ENCODE peak calls at places on chromosomes 11 and 22, in eight cellular contexts. A is prostate gland, Q is choroid plexus epithelial cell, V is cardiac fibroblast, H is astrocyte of the spinal cord, J is SK-N-SH, O is AG10803, B is tibial nerve. C is an unnamed sample.

GRCh38 chr11:120547871-120548681 is 36.5 kb downstream of the GRIK4 start:
- DNase-seq in B (no peak), J (peak; percentile 90), H (peak; percentile 88), Q (peak; percentile 87), A (peak; percentile 62), O (peak; percentile 98), V (peak; percentile 94), C (peak; percentile 99)

GRCh38 chr11:1222491-1223345 is at the start of gene MUC5B:
- DNase-seq in A (no peak), O (no peak), Q (no peak), H (no peak), J (peak; percentile 47), V (peak; percentile 30), B (no peak), C (no peak)

GRCh38 chr11:15073361-15074205 is at the start of gene CALCB:
- DNase-seq in Q (no peak), B (no peak), A (no peak), J (peak; percentile 83), H (peak; percentile 5), O (peak; percentile 12), V (peak; percentile 16), C (peak; percentile 62)

GRCh38 chr11:119488256-119488995 is 65.5 kb upstream of the THY1 start:
- DNase-seq in V (no peak), Q (no peak), O (no peak), A (no peak), H (no peak), J (no peak), B (no peak), C (no peak)

GRCh38 chr11:78416285-78417174 is 1.1 kb downstream of the GAB2 start:
- DNase-seq in H (peak; percentile 87), B (peak; percentile 83), O (peak; percentile 85), V (peak; percentile 90), J (peak; percentile 83), A (peak; percentile 50), Q (peak; percentile 73), C (peak; percentile 92)

GRCh38 chr11:94129505-94130335 is 1.1 kb downstream of the PANX1 start:
- DNase-seq in O (peak; percentile 35), H (peak; percentile 37), A (peak; percentile 21), Q (no peak), V (no peak), J (no peak), B (peak; percentile 48), C (no peak)

GRCh38 chr11:120129570-120129969 is 8.3 kb downstream of the TRIM29 start:
- DNase-seq in Q (no peak), H (no peak), V (no peak), O (no peak), J (no peak), B (no peak), A (no peak), C (no peak)

GRCh38 chr11:111585371-111585770 is 16.9 kb upstream of the SIK2 start:
- DNase-seq in Q (peak; percentile 76), V (peak; percentile 70), H (peak; percentile 75), A (no peak), B (no peak), J (no peak), O (peak; percentile 72), C (peak; percentile 84)

GRCh38 chr22:39877079-39877682 is 16.4 kb downstream of the ENTHD1 start:
- DNase-seq in B (no peak), O (no peak), H (no peak), V (no peak), A (no peak), Q (no peak), J (no peak), C (no peak)

GRCh38 chr11:116927163-116927772 is 89.8 kb upstream of the APOA1 start:
- DNase-seq in O (no peak), H (no peak), B (no peak), A (no peak), J (peak; percentile 18), Q (peak; percentile 11), V (no peak), C (no peak)

GRCh38 chr11:125570952-125571351 is 1.7 kb downstream of the EI24 start:
- DNase-seq in H (no peak), Q (no peak), A (no peak), J (no peak), B (no peak), O (no peak), V (no peak), C (no peak)
- H3K4me3 ChIP-seq in H (no peak overlapping the region), Q (no peak overlapping the region), A (no peak overlapping the region), J (no peak overlapping the region), B (no peak overlapping the region), O (no peak overlapping the region), V (no peak overlapping the region), C (no peak overlapping the region)

GRCh38 chr11:57639321-57640067 is 10.2 kb downstream of the YPEL4 start:
- DNase-seq in J (peak; percentile 66), O (no peak), Q (peak; percentile 89), B (no peak), H (peak; percentile 84), A (no peak), V (peak; percentile 84), C (no peak)
- TF ChIP-seq CTCF in J (no peak), O (no peak), Q (no peak), B (no peak), H (no peak), A (no peak), V (no peak), C (no peak)

GRCh38 chr11:113877673-113878060 is 2.3 kb upstream of the USP28 start:
- DNase-seq in V (no peak), J (no peak), A (no peak), O (no peak), Q (no peak), H (no peak), B (no peak), C (no peak)

GRCh38 chr11:113875414-113876073 is at the start of gene USP28:
- DNase-seq in Q (peak; percentile 98), O (peak; percentile 95), B (peak; percentile 95), A (peak; percentile 96), J (peak; percentile 99), H (peak; percentile 97), V (peak; percentile 98), C (peak; percentile 97)

GRCh38 chr11:113874920-113875413 is 405 bp downstream of the USP28 start:
- DNase-seq in B (no peak), Q (peak; percentile 40), A (peak; percentile 26), H (peak; percentile 39), O (no peak), J (peak; percentile 37), V (no peak), C (no peak)

GRCh38 chr11:113876074-113876797 is 864 bp upstream of the USP28 start:
- DNase-seq in B (no peak), V (no peak), J (no peak), Q (no peak), A (no peak), H (no peak), O (no peak), C (no peak)

DNA sequence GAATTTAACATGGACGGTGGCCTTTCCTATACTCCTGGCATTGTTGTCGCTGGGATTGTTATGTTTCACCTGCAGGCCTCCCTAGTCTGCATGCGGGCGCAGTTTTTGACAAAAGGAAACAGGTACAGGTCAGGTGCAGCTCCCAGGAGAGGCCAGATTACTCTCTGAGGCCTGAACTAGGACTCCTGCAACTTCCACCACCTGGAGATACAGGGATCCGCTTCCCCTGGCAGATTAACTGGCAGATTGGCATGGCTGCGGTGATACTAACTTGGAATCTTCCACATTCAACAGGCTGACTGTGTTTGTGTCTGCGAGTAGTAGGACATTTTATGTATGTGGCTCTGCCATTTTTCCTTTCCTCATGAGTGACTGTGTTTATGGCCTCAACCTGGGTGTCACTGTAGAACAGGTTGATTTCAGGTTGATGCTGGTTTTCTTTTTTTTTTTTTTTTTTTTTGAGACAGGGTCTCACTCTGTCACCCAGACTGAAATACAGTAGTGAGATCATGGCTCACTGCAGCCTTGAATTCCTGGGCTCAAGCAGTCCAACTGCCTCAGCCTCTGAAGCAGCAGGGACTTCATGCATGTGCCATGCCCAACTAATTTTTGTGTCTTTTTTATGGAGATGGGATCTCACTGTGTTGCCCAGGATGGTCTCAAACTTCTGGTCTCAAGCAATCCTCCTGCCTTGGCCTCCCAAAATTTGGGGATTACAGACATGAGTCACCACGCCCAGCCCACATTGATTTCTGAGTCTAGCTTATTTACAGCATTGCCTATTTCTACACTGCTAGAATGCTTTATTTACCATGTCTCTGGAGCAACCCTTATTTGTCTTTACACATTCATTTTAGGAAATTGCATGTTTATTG is 1.7 kb upstream of the USP28 start:
- DNase-seq in J (no peak), H (no peak), V (no peak), O (no peak), B (no peak), Q (no peak), A (no peak), C (no peak)
- H3K4me3 ChIP-seq in J (no peak overlapping the region), H (no peak overlapping the region), V (no peak overlapping the region), O (no peak overlapping the region), B (no peak overlapping the region), Q (no peak overlapping the region), A (no peak overlapping the region), C (no peak overlapping the region)

DNA sequence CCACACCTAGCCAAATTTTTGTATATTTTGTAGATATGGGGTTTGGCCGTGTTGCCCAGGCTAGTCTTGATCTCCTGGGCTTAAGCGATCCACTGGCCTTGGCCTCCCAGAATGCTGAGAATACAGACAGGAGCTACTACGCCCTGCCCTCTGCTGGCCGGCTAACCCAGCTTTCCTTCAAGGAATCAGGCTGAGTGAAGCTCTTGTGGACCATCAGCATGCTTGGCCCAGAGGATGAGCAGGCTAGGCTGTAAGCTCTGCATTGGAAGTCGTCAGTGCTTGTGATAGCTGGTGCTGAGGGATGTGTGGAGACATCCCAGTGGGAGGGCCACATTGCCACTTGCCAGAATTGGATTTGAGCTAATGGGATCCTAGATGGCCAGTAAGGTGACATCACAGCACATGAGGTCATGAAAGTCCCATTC is 60.6 kb downstream of the MED15 start:
- DNase-seq in O (peak; percentile 76), A (no peak), J (no peak), V (peak; percentile 65), B (no peak), Q (peak; percentile 75), H (peak; percentile 47), C (peak; percentile 85)
- TF ChIP-seq CTCF in O (peak; percentile 74), A (no peak), J (peak; percentile 56), V (peak; percentile 55), B (no peak), Q (peak; percentile 71), H (peak; percentile 64), C (peak; percentile 64)

DNA sequence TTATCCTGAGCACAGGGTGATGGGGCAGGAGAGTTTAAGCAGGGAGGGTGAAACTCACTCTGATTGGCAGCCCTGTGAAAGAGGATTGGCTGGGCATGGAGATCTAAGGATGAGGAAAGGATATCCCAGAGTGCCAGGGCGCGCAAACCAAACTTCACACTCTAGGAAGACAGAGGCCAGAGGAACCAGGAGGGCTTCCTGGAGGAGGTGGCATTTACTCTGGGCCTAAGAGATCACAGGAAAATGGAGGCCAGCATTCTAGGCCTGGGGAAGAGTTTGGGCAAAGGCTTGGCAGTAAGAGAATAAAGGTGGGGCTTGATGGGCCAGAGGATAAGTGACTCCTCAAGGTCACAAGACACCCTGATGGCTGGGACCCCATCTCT is 377 bp upstream of the NCF4 start:
- DNase-seq in H (no peak), J (no peak), O (no peak), A (no peak), Q (no peak), V (no peak), B (no peak), C (no peak)
- H3K4me3 ChIP-seq in H (no peak overlapping the region), J (no peak overlapping the region), O (no peak overlapping the region), A (no peak overlapping the region), Q (no peak overlapping the region), V (no peak overlapping the region), B (no peak overlapping the region), C (no peak overlapping the region)

DNA sequence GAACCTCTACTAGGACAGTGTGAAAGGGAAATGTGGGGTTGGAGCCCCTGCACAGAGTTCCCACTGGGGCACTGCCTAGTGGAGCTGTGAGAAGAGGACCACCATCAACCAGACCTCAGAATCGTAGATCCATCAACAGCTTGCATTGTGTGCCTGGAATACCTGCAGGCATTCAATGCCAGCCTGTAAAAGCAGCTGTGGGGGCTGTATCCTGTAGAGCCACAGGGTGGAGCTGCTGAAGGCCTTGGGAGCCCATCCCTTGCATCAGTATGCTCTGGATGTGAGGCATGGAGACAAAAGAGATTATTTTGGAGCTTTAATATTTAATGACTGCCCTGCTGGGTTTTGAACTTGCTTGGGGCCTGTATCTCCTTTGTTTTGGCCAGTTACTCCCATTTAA is 46.3 kb downstream of the PGR start:
- DNase-seq in Q (no peak), H (no peak), V (no peak), O (no peak), A (no peak), J (no peak), B (no peak), C (no peak)
- TF ChIP-seq CTCF in Q (no peak), H (no peak), V (no peak), O (no peak), A (no peak), J (no peak), B (no peak), C (no peak)